ENCODE peak calls at places on chromosome 3, in four cellular contexts. M, Q, Z and P are unnamed samples.
A peak's percentile ranks its signal among the peaks of the same experiment; 100 is the strongest.

GRCh38 chr3:20648294-20648693 is 462.3 kb upstream of the SGO1 start:
- DNase-seq in M (peak; percentile 72), Q (no peak), Z (no peak), P (no peak)

GRCh38 chr3:66449411-66449931 is 51.4 kb downstream of the LRIG1 start:
- DNase-seq in M (no peak), Q (no peak), Z (no peak), P (no peak)

GRCh38 chr3:141015486-141015885 is 35.7 kb upstream of the SPSB4 start:
- DNase-seq in M (no peak), Q (no peak), Z (no peak), P (no peak)

GRCh38 chr3:111989061-111989678 is 9.6 kb upstream of the TAGLN3 start:
- DNase-seq in M (peak; percentile 49), Q (peak; percentile 36), Z (peak; percentile 81), P (peak; percentile 30)

GRCh38 chr3:77539014-77539413 is 499.1 kb downstream of the ROBO2 start:
- DNase-seq in M (no peak), Q (no peak), Z (no peak), P (no peak)

GRCh38 chr3:71681224-71681668 is 44.0 kb downstream of the EIF4E3 start:
- DNase-seq in M (peak; percentile 17), Q (peak; percentile 29), Z (peak; percentile 33), P (peak; percentile 49)

GRCh38 chr3:133886031-133886722 is 9.5 kb downstream of the RAB6B start:
- DNase-seq in M (no peak), Q (no peak), Z (no peak), P (no peak)

GRCh38 chr3:30440147-30440604 is 166.2 kb upstream of the TGFBR2 start:
- DNase-seq in M (no peak), Q (no peak), Z (no peak), P (no peak)

GRCh38 chr3:124600765-124601164 is 129.5 kb upstream of the UMPS start:
- DNase-seq in M (no peak), Q (no peak), Z (no peak), P (no peak)

GRCh38 chr3:96865605-96866004 is 51.2 kb downstream of the EPHA6 start:
- DNase-seq in M (no peak), Q (no peak), Z (no peak), P (no peak)

GRCh38 chr3:126758882-126759281 is 54.8 kb downstream of the CHCHD6 start:
- DNase-seq in M (no peak), Q (no peak), Z (no peak), P (no peak)

GRCh38 chr3:101928890-101929289 is 79.6 kb downstream of the NFKBIZ start:
- DNase-seq in M (no peak), Q (no peak), Z (no peak), P (no peak)

GRCh38 chr3:147730311-147730710 is 321.1 kb downstream of the ZIC1 start:
- DNase-seq in M (no peak), Q (no peak), Z (no peak), P (no peak)

GRCh38 chr3:170480111-170480510 is 61.4 kb downstream of the CLDN11 start:
- DNase-seq in M (no peak), Q (no peak), Z (no peak), P (no peak)

GRCh38 chr3:108124337-108125150 is 33.7 kb upstream of the CD47 start:
- DNase-seq in M (no peak), Q (peak; percentile 88), Z (no peak), P (peak; percentile 71)

GRCh38 chr3:127675651-127676391 is 3.1 kb downstream of the ABTB1 start:
- DNase-seq in M (no peak), Q (no peak), Z (no peak), P (no peak)

GRCh38 chr3:196645917-196646735 is 6.6 kb downstream of the NRROS start:
- DNase-seq in M (no peak), Q (no peak), Z (no peak), P (no peak)

GRCh38 chr3:50502584-50503423 is 630 bp downstream of the CACNA2D2 start:
- DNase-seq in M (no peak), Q (peak; percentile 45), Z (no peak), P (no peak)

GRCh38 chr3:126464997-126465396 is 10.7 kb downstream of the ZXDC start:
- DNase-seq in M (no peak), Q (no peak), Z (no peak), P (no peak)

GRCh38 chr3:42166662-42167300 is 75.6 kb downstream of the TRAK1 start:
- DNase-seq in M (no peak), Q (no peak), Z (no peak), P (no peak)

GRCh38 chr3:191321019-191321767 is 8.0 kb upstream of the CCDC50 start:
- DNase-seq in M (no peak), Q (no peak), Z (no peak), P (no peak)

GRCh38 chr3:111595239-111595638 is at the start of gene ZBED2:
- DNase-seq in M (no peak), Q (peak; percentile 24), Z (no peak), P (no peak)

GRCh38 chr3:44509393-44509921 is 32.0 kb upstream of the ZNF445 start:
- DNase-seq in M (no peak), Q (no peak), Z (peak; percentile 3), P (peak; percentile 10)

GRCh38 chr3:177475266-177475665 is 278.0 kb upstream of the TBL1XR1 start:
- DNase-seq in M (no peak), Q (no peak), Z (no peak), P (no peak)

GRCh38 chr3:187044206-187044605 is 95.1 kb downstream of the RPL39L start:
- DNase-seq in M (no peak), Q (peak; percentile 76), Z (no peak), P (peak; percentile 66)

GRCh38 chr3:23739536-23739935 is 66.2 kb upstream of the UBE2E1 start:
- DNase-seq in M (no peak), Q (no peak), Z (peak; percentile 71), P (no peak)

GRCh38 chr3:52533623-52534280 is at the start of gene NT5DC2:
- DNase-seq in M (no peak), Q (peak; percentile 83), Z (peak; percentile 47), P (peak; percentile 99)

GRCh38 chr3:150797155-150797554 is 34.2 kb upstream of the SIAH2 start:
- DNase-seq in M (no peak), Q (no peak), Z (no peak), P (no peak)

GRCh38 chr3:185986201-185986600 is 48.4 kb upstream of the TRA2B start:
- DNase-seq in M (no peak), Q (no peak), Z (no peak), P (no peak)

GRCh38 chr3:40337136-40338108 is 27.9 kb downstream of the EIF1B start:
- DNase-seq in M (no peak), Q (no peak), Z (no peak), P (peak; percentile 34)

GRCh38 chr3:168088106-168088722 is 7.5 kb downstream of the GOLIM4 start:
- DNase-seq in M (no peak), Q (peak; percentile 32), Z (no peak), P (peak; percentile 18)

GRCh38 chr3:113405180-113405579 is 36.1 kb downstream of the CFAP44 start:
- DNase-seq in M (peak; percentile 2), Q (no peak), Z (no peak), P (no peak)

GRCh38 chr3:98596902-98597500 is 3.6 kb upstream of the CPOX start:
- DNase-seq in M (no peak), Q (peak; percentile 71), Z (peak; percentile 37), P (no peak)

GRCh38 chr3:151814588-151814987 is 672 bp downstream of the AADAC start:
- DNase-seq in M (no peak), Q (no peak), Z (no peak), P (no peak)

GRCh38 chr3:109161487-109162108 is 25.1 kb downstream of the C3orf85 start:
- DNase-seq in M (no peak), Q (no peak), Z (no peak), P (no peak)